ENCODE peak calls at places on chromosomes 7 and 10, in eight cellular contexts. E is pancreas; S is thoracic aorta; W is CD8-positive, alpha-beta memory T cell; N is heart left ventricle; F is CD8-positive, alpha-beta T cell; P is lower lobe of right lung; M is BE2C. I is an unnamed sample. For H3K4me1, the result is how much of the 10 kb centered on the place peaks cover.

GRCh38 chr10:132186488-132187413 is at the start of gene DPYSL4:
- DNase-seq in E (peak), S (no peak), W (no peak), N (no peak), F (no peak), P (no peak), M (no peak), I (peak)

GRCh38 chr10:61541960-61542359 is 88.8 kb upstream of the TMEM26 start:
- DNase-seq in E (no peak), S (no peak), W (no peak), N (no peak), F (no peak), P (no peak), M (no peak), I (no peak)

GRCh38 chr7:146791344-146792300 is 675.0 kb downstream of the CNTNAP2 start:
- DNase-seq in E (no peak), S (no peak), W (no peak), N (no peak), F (no peak), P (no peak), M (no peak), I (peak)

GRCh38 chr10:58027431-58027830 is 240.3 kb downstream of the IPMK start:
- DNase-seq in E (no peak), S (no peak), W (no peak), N (no peak), F (no peak), P (no peak), M (no peak), I (no peak)

GRCh38 chr7:15332962-15333361 is 228.9 kb downstream of the AGMO start:
- DNase-seq in E (no peak), S (no peak), W (no peak), N (no peak), F (no peak), P (no peak), M (no peak), I (no peak)

GRCh38 chr10:56622335-56622973 is 261.4 kb upstream of the ZWINT start:
- DNase-seq in E (no peak), S (no peak), W (no peak), N (no peak), F (no peak), P (no peak), M (no peak), I (no peak)

GRCh38 chr10:74419491-74420466 is 268.8 kb downstream of the ADK start:
- DNase-seq in E (no peak), S (no peak), W (no peak), N (no peak), F (peak), P (no peak), M (peak), I (peak)

GRCh38 chr10:130127612-130128607 is 8.3 kb upstream of the GLRX3 start:
- DNase-seq in E (peak), S (no peak), W (peak), N (peak), F (peak), P (no peak), M (peak), I (peak)

GRCh38 chr10:132787253-132788179 is 1.6 kb upstream of the NKX6-2 start:
- DNase-seq in E (no peak), S (no peak), W (no peak), N (no peak), F (no peak), P (no peak), M (no peak), I (no peak)

GRCh38 chr10:14186245-14186644 is 144.5 kb downstream of the FRMD4A start:
- DNase-seq in E (no peak), S (no peak), W (no peak), N (no peak), F (no peak), P (no peak), M (no peak), I (no peak)

GRCh38 chr7:47195641-47196040 is 386.3 kb downstream of the TNS3 start:
- DNase-seq in E (no peak), S (no peak), W (no peak), N (no peak), F (no peak), P (no peak), M (no peak), I (peak)

GRCh38 chr7:154672659-154673415 is 330.1 kb downstream of the PAXIP1 start:
- DNase-seq in E (no peak), S (no peak), W (no peak), N (no peak), F (no peak), P (no peak), M (peak), I (no peak)

GRCh38 chr7:128157906-128158305 is 83.2 kb upstream of the LEP start:
- DNase-seq in E (no peak), S (no peak), W (no peak), N (no peak), F (no peak), P (no peak), M (no peak), I (no peak)

GRCh38 chr7:127717502-127718125 is 65.6 kb downstream of the SND1 start:
- DNase-seq in E (no peak), S (no peak), W (no peak), N (no peak), F (no peak), P (no peak), M (no peak), I (no peak)

GRCh38 chr7:44258865-44259546 is 58.2 kb downstream of the YKT6 start:
- DNase-seq in E (no peak), S (no peak), W (no peak), N (no peak), F (no peak), P (no peak), M (no peak), I (no peak)

GRCh38 chr7:44257618-44258422 is 57.0 kb downstream of the YKT6 start:
- DNase-seq in E (peak), S (peak), W (peak), N (peak), F (peak), P (peak), M (peak), I (no peak)

GRCh38 chr7:44257213-44257612 is 56.4 kb downstream of the YKT6 start:
- DNase-seq in E (no peak), S (no peak), W (no peak), N (no peak), F (no peak), P (no peak), M (no peak), I (no peak)

GRCh38 chr7:44259547-44260457 is 59.0 kb downstream of the YKT6 start:
- DNase-seq in E (no peak), S (peak), W (no peak), N (peak), F (no peak), P (no peak), M (no peak), I (no peak)

DNA sequence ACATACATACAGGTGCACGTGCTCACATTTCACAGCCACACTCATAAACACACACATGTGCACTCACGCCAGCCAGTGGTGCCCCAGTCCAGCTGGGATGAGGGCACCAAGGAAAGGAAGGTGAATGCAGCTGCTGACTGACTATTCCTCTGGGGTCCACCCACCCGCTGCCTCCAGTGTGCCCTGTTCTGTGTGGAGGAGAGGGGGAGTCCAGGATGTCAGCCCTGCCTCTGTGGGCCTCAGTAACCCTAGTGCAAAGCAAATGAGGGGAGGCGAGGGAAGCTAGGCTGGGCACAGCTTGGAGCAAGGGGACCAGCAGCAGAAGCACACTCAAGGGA is 57.6 kb downstream of the YKT6 start:
- DNase-seq in E (no peak), S (no peak), W (no peak), N (no peak), F (no peak), P (no peak), M (no peak), I (no peak)
- H3K4me3 ChIP-seq in E (no peak), S (peak), W (peak), N (no peak), F (peak), P (no peak), M (no peak), I (no peak)

DNA sequence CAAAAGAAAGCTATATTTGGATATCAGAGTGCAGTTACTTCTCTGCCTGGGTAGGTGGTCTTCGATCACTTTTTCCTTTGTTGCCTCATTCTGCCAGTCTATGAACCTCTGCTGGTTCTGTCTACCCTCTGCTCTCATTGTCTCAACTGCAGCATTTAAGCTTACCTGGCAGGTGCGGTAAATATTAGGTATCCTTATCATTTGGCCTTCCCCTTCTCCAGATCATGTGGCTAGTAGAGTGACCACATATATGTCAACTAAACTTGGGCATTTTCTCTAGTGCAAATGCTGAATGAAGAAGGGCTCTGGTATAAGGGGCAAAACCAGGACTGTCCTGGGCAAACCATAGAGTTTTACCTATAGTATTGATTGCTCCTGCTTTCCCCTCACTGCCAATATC is 180.8 kb downstream of the MDFIC start:
- DNase-seq in E (no peak), S (no peak), W (no peak), N (no peak), F (no peak), P (no peak), M (no peak), I (no peak)
- H3K4me1 ChIP-seq in E (under half), S (under half), W (under half), N (under half), F (under half), P (under half), M (under half), I (under half)

DNA sequence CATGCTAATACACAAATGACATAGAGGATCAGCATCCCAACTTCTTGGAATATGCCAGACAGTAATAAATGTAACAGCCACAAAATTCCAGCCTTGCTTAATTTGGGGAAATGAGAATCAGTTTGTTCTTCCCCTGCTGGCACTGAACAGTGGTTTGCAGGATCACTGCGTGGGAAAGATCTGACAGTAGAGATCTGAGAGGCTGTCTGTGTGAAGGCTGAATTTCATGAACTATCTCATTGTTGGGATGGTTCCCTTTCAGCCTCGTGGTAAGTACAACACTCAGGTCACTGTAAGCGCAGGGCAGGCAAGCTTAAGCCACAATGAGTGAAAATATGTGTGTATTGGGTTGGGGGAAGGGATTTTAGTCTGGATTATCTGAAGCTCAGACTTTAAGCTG is 1078.1 kb downstream of the LRMDA start:
- DNase-seq in E (no peak), S (no peak), W (no peak), N (no peak), F (no peak), P (no peak), M (no peak), I (no peak)
- H3K4me3 ChIP-seq in E (no peak), S (no peak), W (no peak), N (no peak), F (no peak), P (no peak), M (no peak), I (no peak)

GRCh38 chr10:119738962-119739361 is 13.1 kb downstream of the INPP5F start:
- DNase-seq in E (no peak), S (no peak), W (no peak), N (no peak), F (no peak), P (no peak), M (no peak), I (no peak)

GRCh38 chr10:119742988-119743646 is 17.3 kb downstream of the INPP5F start:
- DNase-seq in E (no peak), S (no peak), W (no peak), N (no peak), F (no peak), P (no peak), M (no peak), I (no peak)

GRCh38 chr10:119737039-119737663 is 11.3 kb downstream of the INPP5F start:
- DNase-seq in E (no peak), S (no peak), W (no peak), N (no peak), F (no peak), P (no peak), M (no peak), I (no peak)

GRCh38 chr10:119737827-119738226 is 12.0 kb downstream of the INPP5F start:
- DNase-seq in E (no peak), S (no peak), W (no peak), N (no peak), F (no peak), P (no peak), M (no peak), I (peak)

GRCh38 chr10:119740096-119740495 is 14.2 kb downstream of the INPP5F start:
- DNase-seq in E (no peak), S (no peak), W (no peak), N (no peak), F (no peak), P (no peak), M (no peak), I (no peak)
- H3K4me1 ChIP-seq in E (under half), S (under half), W (under half), N (under half), F (under half), P (under half), M (under half), I (under half)

DNA sequence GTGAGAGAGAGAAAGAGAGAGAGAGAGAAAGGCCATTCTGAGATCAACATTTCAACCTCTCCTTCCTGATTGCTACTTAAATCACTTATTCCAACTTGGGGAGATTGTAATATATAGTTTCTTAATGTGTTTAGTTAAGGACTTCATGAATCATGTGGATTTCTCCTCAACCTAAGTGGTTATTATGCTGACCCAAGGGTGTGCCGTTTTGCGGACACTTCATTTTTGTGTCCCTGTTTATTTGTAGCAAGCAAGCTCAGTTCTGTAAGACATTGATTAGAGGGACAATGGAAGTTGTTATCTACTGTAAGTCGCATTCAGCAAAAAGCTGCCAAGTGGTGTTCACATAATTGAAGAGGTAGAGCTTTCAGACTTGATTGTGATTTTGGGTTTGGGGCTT is 20.0 kb upstream of the COL1A2 start:
- DNase-seq in E (no peak), S (no peak), W (no peak), N (no peak), F (no peak), P (no peak), M (no peak), I (no peak)
- H3K4me3 ChIP-seq in E (no peak), S (peak), W (no peak), N (peak), F (no peak), P (peak), M (no peak), I (no peak)

DNA sequence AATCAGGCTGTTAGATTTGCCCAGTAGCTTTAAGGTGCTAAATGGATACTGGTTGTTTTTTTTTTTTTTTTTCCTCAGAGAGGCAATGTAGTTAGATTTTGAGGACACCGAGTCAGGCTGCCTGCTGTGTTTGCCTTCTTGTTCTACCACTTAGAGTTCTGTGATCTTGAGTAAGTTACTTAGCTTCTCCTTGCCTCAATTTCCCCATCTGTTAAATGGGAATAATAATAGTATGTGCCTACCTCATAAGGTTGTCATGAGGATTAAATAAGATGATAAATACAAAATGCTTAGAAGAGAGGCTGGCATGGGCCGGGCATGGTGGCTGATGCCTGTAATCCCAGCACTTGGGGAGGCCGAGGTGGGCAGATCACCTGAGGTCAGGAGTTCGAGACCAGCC is 14.6 kb downstream of the MORN4 start:
- DNase-seq in E (no peak), S (no peak), W (no peak), N (no peak), F (no peak), P (no peak), M (no peak), I (no peak)
- H3K4me1 ChIP-seq in E (under half), S (under half), W (under half), N (under half), F (under half), P (under half), M (under half), I (under half)

DNA sequence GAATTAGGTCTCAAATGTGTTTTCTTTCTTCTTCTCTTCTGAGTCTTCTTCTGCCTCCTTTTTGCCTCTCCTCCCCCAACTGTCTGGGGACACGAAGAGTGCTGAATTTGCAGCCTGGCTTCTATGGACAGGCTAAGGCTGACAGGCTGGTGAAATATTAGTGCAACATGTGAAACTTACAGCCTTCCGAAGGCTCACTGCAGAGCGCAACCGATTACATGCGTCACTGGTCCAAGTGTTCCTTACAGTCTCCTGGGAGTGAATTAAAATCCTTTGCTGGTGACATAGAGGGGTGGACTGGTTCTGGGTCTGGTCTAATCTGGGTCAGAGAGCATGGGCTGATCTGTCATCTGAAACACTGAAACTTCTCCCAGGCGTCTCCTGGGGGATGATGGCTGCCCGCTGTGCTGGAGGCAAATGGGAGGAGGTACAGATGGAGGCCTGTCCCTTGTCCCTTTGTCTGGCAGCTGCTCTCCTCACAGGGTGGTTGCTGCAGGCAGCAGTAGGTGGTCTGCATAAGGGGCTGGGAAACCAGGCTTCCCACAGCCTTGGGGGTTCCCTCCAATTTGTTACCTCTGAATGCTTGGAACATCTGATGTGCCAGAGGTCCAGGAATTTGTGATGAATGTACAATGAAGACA is 143.8 kb upstream of the BMPER start:
- DNase-seq in E (no peak), S (no peak), W (no peak), N (no peak), F (no peak), P (no peak), M (peak), I (no peak)
- H3K4me3 ChIP-seq in E (no peak), S (no peak), W (no peak), N (no peak), F (no peak), P (no peak), M (no peak), I (no peak)

DNA sequence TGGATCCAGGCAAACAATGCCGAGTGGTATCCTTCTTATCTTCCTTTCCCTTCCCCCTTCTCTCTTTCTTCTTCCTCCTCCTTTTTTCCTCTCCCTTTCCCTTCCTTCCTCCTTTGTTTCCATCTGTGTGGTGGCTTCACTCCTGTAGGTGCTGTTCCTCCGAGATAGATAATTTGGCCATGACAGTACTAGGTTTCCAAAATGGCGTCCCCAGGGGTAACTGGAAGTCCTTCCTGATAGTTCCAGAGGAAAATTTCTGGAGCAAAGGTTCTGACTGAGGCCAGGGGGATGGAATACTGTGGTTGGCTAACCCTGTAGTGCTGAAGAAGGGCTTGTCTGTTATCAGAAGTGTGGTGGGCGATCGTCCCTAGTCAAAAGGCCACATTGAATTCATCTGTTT is 52.5 kb upstream of the CCDC6 start:
- DNase-seq in E (no peak), S (no peak), W (no peak), N (no peak), F (no peak), P (no peak), M (no peak), I (no peak)
- H3K4me1 ChIP-seq in E (under half), S (under half), W (under half), N (under half), F (under half), P (under half), M (under half), I (under half)

DNA sequence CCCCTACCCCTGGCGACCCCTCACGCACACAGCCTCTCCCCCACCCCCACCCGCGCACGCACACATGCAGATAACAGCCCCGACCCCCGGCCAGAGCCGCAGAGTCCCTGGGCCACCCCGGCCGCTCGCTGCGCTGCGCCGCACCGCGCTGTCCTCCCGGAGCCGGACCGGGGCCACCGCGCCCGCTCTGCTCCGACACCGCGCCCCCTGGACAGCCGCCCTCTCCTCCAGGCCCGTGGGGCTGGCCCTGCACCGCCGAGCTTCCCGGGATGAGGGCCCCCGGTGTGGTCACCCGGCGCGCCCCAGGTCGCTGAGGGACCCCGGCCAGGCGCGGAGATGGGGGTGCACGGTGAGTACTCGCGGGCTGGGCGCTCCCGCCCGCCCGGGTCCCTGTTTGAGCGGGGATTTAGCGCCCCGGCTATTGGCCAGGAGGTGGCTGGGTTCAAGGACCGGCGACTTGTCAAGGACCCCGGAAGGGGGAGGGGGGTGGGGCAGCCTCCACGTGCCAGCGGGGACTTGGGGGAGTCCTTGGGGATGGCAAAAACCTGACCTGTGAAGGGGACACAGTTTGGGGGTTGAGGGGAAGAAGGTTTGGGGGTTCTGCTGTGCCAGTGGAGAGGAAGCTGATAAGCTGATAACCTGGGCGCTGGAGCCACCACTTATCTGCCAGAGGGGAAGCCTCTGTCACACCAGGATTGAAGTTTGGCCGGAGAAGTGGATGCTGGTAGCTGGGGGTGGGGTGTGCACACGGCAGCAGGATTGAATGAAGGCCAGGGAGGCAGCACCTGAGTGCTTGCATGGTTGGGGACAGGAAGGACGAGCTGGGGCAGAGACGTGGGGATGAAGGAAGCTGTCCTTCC is 607 bp downstream of the EPO start:
- DNase-seq in E (no peak), S (no peak), W (no peak), N (no peak), F (no peak), P (no peak), M (no peak), I (no peak)
- H3K4me3 ChIP-seq in E (no peak), S (no peak), W (no peak), N (peak), F (no peak), P (no peak), M (no peak), I (no peak)